ENCODE peak calls at places on chromosomes 13 and 19, in six cellular contexts. One of them, this sample, is unnamed.

GRCh38 chr19:29841559-29842367 is 30.0 kb downstream of the CCNE1 start:
- DNase-seq in GM23338: peak; percentile 64
- DNase-seq in A549: peak; percentile 87
- DNase-seq in Panc1: no peak
- DNase-seq in GM12878: no peak
- DNase-seq in SK-N-SH: peak; percentile 56
- DNase-seq in this sample: peak; percentile 78

GRCh38 chr19:47157455-47158321 is 27.1 kb downstream of the SAE1 start:
- DNase-seq in A549: no peak
- DNase-seq in GM23338: peak; percentile 96
- DNase-seq in GM12878: no peak
- DNase-seq in Panc1: no peak
- DNase-seq in SK-N-SH: no peak
- DNase-seq in this sample: no peak

GRCh38 chr13:20969182-20969581 is 66.6 kb upstream of the XPO4 start:
- DNase-seq in GM12878: peak; percentile 15
- DNase-seq in A549: no peak
- DNase-seq in SK-N-SH: no peak
- DNase-seq in GM23338: no peak
- DNase-seq in Panc1: no peak
- DNase-seq in this sample: peak; percentile 28

GRCh38 chr13:51731759-51732158 is 72.2 kb downstream of the DHRS12 start:
- DNase-seq in A549: peak; percentile 4
- DNase-seq in GM12878: no peak
- DNase-seq in Panc1: no peak
- DNase-seq in GM23338: no peak
- DNase-seq in SK-N-SH: no peak
- DNase-seq in this sample: no peak

GRCh38 chr13:23615677-23616076 is 45.5 kb downstream of the TNFRSF19 start:
- DNase-seq in GM12878: no peak
- DNase-seq in SK-N-SH: no peak
- DNase-seq in GM23338: no peak
- DNase-seq in A549: no peak
- DNase-seq in Panc1: no peak
- DNase-seq in this sample: no peak

GRCh38 chr13:51246411-51247298 is 24.5 kb downstream of the FAM124A start:
- DNase-seq in A549: no peak
- DNase-seq in GM12878: no peak
- DNase-seq in SK-N-SH: peak; percentile 80
- DNase-seq in Panc1: no peak
- DNase-seq in GM23338: no peak
- DNase-seq in this sample: no peak

GRCh38 chr13:41345165-41345920 is 34.3 kb downstream of the NAA16 start:
- DNase-seq in GM23338: no peak
- DNase-seq in A549: no peak
- DNase-seq in Panc1: no peak
- DNase-seq in GM12878: no peak
- DNase-seq in SK-N-SH: no peak
- DNase-seq in this sample: no peak

GRCh38 chr19:49127674-49128544 is 8.6 kb downstream of the PPFIA3 start:
- DNase-seq in GM23338: peak; percentile 99
- DNase-seq in SK-N-SH: peak; percentile 99
- DNase-seq in Panc1: no peak
- DNase-seq in A549: peak; percentile 99
- DNase-seq in GM12878: peak; percentile 83
- DNase-seq in this sample: peak; percentile 95

GRCh38 chr13:21595546-21595822 is 8.5 kb downstream of the MICU2 start:
- DNase-seq in SK-N-SH: no peak
- DNase-seq in A549: no peak
- DNase-seq in GM23338: no peak
- DNase-seq in GM12878: peak; percentile 17
- DNase-seq in Panc1: no peak
- DNase-seq in this sample: no peak

GRCh38 chr19:45863840-45864628 is at the start of gene FOXA3:
- DNase-seq in Panc1: no peak
- DNase-seq in GM23338: peak; percentile 84
- DNase-seq in A549: peak; percentile 96
- DNase-seq in GM12878: no peak
- DNase-seq in SK-N-SH: peak; percentile 87
- DNase-seq in this sample: no peak

GRCh38 chr19:11176466-11177193 is 20.7 kb downstream of the KANK2 start:
- DNase-seq in Panc1: no peak
- DNase-seq in GM23338: no peak
- DNase-seq in SK-N-SH: peak; percentile 20
- DNase-seq in A549: no peak
- DNase-seq in GM12878: no peak
- DNase-seq in this sample: no peak

GRCh38 chr13:50678464-50679162 is 164.9 kb downstream of the DLEU7 start:
- DNase-seq in A549: no peak
- DNase-seq in GM12878: no peak
- DNase-seq in Panc1: no peak
- DNase-seq in SK-N-SH: no peak
- DNase-seq in GM23338: no peak
- DNase-seq in this sample: peak; percentile 36

GRCh38 chr19:15282311-15282705 is 50.0 kb downstream of the BRD4 start:
- DNase-seq in GM12878: no peak
- DNase-seq in GM23338: no peak
- DNase-seq in A549: no peak
- DNase-seq in Panc1: no peak
- DNase-seq in SK-N-SH: no peak
- DNase-seq in this sample: no peak

GRCh38 chr19:15283141-15283885 is 49.0 kb downstream of the BRD4 start:
- DNase-seq in A549: no peak
- DNase-seq in GM23338: no peak
- DNase-seq in GM12878: no peak
- DNase-seq in SK-N-SH: no peak
- DNase-seq in Panc1: no peak
- DNase-seq in this sample: no peak

GRCh38 chr19:15280048-15280725 is 47.9 kb upstream of the EPHX3 start:
- DNase-seq in GM12878: no peak
- DNase-seq in Panc1: no peak
- DNase-seq in SK-N-SH: no peak
- DNase-seq in GM23338: no peak
- DNase-seq in A549: no peak
- DNase-seq in this sample: no peak

GRCh38 chr19:15279326-15279904 is 47.2 kb upstream of the EPHX3 start:
- DNase-seq in A549: no peak
- DNase-seq in SK-N-SH: no peak
- DNase-seq in Panc1: no peak
- DNase-seq in GM12878: no peak
- DNase-seq in GM23338: no peak
- DNase-seq in this sample: no peak

DNA sequence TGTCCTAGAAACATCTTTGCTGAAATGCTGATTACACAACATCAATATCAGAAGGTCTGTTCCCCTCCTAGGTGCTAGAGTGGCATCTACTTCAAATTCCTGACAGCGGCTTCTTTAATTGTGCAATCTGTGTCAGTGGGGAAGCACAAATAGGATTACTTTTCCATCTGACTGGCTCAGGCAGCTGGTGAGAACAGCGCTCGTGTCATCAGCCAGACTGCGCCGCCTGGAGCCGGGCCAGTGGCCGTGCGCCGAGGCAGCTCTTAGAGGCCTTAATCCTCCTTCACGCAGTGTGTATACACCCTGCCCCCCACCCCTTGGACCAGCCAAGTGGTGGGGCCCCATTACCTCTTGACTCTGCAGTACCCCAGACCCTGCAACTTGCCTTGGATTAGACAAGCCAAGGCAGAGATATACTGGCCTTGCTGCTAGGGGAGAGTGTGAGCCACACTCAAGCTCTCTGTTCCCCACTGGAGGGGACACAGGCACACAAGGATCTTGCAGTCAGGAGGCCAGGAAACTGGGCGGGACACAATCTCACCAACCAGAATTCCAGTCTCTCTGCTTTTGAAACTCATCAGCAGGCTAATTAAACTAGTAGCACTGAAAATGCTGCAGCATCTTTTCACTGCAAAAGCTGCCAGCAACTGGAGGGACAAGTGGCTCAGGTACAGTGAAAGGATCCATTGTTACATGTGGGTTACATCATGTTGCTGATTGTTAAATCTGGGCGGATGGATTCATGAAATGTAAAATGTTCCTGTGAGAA is 48.9 kb upstream of the EPHX3 start:
- DNase-seq in A549: no peak
- DNase-seq in SK-N-SH: peak; percentile 70
- DNase-seq in GM23338: no peak
- DNase-seq in GM12878: no peak
- DNase-seq in Panc1: no peak
- DNase-seq in this sample: no peak
- H3K4me1 ChIP-seq in A549: peaks cover 88% of the 10 kb centered on the region
- H3K4me1 ChIP-seq in SK-N-SH: peaks cover 78% of the 10 kb centered on the region
- H3K4me1 ChIP-seq in GM23338: peaks cover 71% of the 10 kb centered on the region
- H3K4me1 ChIP-seq in GM12878: peaks cover 35% of the 10 kb centered on the region
- H3K4me1 ChIP-seq in Panc1: peaks cover 71% of the 10 kb centered on the region
- H3K4me1 ChIP-seq in this sample: no peaks in the 10 kb centered on the region

GRCh38 chr19:12868540-12869112 is 12.6 kb downstream of the DNASE2 start:
- DNase-seq in GM23338: peak; percentile 71
- DNase-seq in GM12878: no peak
- DNase-seq in A549: no peak
- DNase-seq in Panc1: no peak
- DNase-seq in SK-N-SH: peak; percentile 63
- DNase-seq in this sample: no peak

GRCh38 chr19:12865746-12866415 is 15.4 kb downstream of the DNASE2 start:
- DNase-seq in Panc1: no peak
- DNase-seq in A549: no peak
- DNase-seq in GM23338: peak; percentile 72
- DNase-seq in SK-N-SH: no peak
- DNase-seq in GM12878: no peak
- DNase-seq in this sample: no peak

GRCh38 chr19:12866416-12867119 is 14.7 kb downstream of the DNASE2 start:
- DNase-seq in GM23338: peak; percentile 46
- DNase-seq in Panc1: no peak
- DNase-seq in SK-N-SH: no peak
- DNase-seq in GM12878: no peak
- DNase-seq in A549: no peak
- DNase-seq in this sample: no peak

GRCh38 chr19:12864721-12865715 is 16.2 kb downstream of the DNASE2 start:
- DNase-seq in GM23338: no peak
- DNase-seq in A549: no peak
- DNase-seq in SK-N-SH: no peak
- DNase-seq in GM12878: no peak
- DNase-seq in Panc1: no peak
- DNase-seq in this sample: no peak

GRCh38 chr19:12867120-12868099 is 13.8 kb downstream of the DNASE2 start:
- DNase-seq in GM23338: peak; percentile 94
- DNase-seq in Panc1: no peak
- DNase-seq in GM12878: peak; percentile 31
- DNase-seq in SK-N-SH: peak; percentile 84
- DNase-seq in A549: no peak
- DNase-seq in this sample: no peak
- TF ChIP-seq REST in GM23338: no peak
- TF ChIP-seq REST in Panc1: no peak
- TF ChIP-seq REST in GM12878: no peak
- TF ChIP-seq REST in SK-N-SH: no peak
- TF ChIP-seq REST in A549: no peak
- TF ChIP-seq REST in this sample: no peak

DNA sequence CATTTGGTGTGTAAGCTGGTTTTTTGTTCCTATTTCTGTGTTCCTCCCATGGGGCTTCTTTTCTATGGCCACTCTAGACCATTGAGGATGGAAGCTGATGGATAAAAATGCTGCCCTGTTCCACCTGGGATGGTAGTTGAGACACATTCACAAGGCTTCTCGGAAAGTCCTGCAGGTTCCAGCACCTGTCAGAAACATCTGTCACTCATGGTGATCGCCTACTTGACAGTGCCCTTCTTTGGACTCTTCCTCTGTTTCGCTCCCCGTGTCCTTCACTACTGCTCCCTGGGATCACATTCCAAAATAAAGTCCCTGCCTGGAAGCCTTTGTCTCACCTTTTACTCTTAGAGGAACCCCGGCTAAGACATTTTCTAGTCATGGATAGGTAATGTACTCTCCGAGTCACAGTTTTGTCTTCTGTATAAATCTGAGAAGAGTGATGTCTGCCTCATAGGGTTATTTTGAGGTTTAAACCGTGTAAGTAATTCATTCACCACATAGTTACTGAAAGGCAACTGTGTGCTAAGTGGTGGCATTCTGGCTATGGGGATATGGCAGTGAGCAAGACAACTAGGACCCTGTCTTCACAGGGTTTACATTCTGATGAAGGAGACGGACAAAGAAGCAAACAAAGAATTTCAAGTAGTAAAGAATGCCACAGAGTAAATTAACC is 21.0 kb downstream of the UBAC2 start:
- DNase-seq in Panc1: no peak
- DNase-seq in SK-N-SH: no peak
- DNase-seq in GM23338: no peak
- DNase-seq in GM12878: no peak
- DNase-seq in A549: no peak
- DNase-seq in this sample: no peak
- H3K4me1 ChIP-seq in Panc1: no peaks in the 10 kb centered on the region
- H3K4me1 ChIP-seq in SK-N-SH: peaks cover 10% of the 10 kb centered on the region
- H3K4me1 ChIP-seq in GM23338: peaks cover 10% of the 10 kb centered on the region
- H3K4me1 ChIP-seq in GM12878: peaks cover 13% of the 10 kb centered on the region
- H3K4me1 ChIP-seq in A549: peaks cover 7% of the 10 kb centered on the region
- H3K4me1 ChIP-seq in this sample: no peaks in the 10 kb centered on the region

GRCh38 chr13:64909184-64909583 is 2321.0 kb downstream of the PCDH9 start:
- DNase-seq in GM23338: no peak
- DNase-seq in SK-N-SH: no peak
- DNase-seq in Panc1: no peak
- DNase-seq in GM12878: no peak
- DNase-seq in A549: no peak
- DNase-seq in this sample: no peak

GRCh38 chr13:64910061-64910460 is 2320.1 kb downstream of the PCDH9 start:
- DNase-seq in A549: no peak
- DNase-seq in GM23338: no peak
- DNase-seq in SK-N-SH: no peak
- DNase-seq in GM12878: no peak
- DNase-seq in Panc1: no peak
- DNase-seq in this sample: no peak

GRCh38 chr13:64917566-64917965 is 2312.6 kb downstream of the PCDH9 start:
- DNase-seq in A549: no peak
- DNase-seq in GM23338: no peak
- DNase-seq in GM12878: no peak
- DNase-seq in SK-N-SH: no peak
- DNase-seq in Panc1: no peak
- DNase-seq in this sample: no peak

DNA sequence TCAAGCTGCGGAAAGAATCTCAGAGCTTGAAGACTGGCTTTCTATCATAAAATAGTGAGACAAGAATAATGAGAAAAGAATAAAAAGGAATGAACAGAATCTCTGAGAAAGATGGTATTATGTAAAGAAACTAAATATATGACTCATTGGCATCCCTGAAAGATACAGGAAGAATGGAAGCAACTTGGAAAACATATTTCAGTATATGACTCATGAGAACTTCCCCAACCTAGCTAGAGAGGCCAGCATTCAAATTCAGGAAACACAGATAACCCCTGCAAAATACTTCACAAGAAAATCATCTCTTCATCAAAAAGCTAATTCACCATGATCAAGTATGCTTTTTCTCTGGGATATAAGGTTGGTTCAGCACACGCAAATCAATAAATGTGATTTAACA is 2318.0 kb downstream of the PCDH9 start:
- DNase-seq in GM12878: no peak
- DNase-seq in Panc1: no peak
- DNase-seq in SK-N-SH: no peak
- DNase-seq in A549: no peak
- DNase-seq in GM23338: no peak
- DNase-seq in this sample: no peak
- TF ChIP-seq REST in GM12878: no peak
- TF ChIP-seq REST in Panc1: no peak
- TF ChIP-seq REST in SK-N-SH: no peak
- TF ChIP-seq REST in A549: no peak
- TF ChIP-seq REST in GM23338: no peak
- TF ChIP-seq REST in this sample: no peak